ENCODE peak calls at places on chromosome 18, in four cellular contexts. One of them, this sample, is unnamed.

GRCh38 chr18:13423352-13423751 is 204.8 kb downstream of the LDLRAD4 start:
- DNase-seq in fibroblast of the aortic adventitia: no peak
- DNase-seq in GM23338: no peak
- DNase-seq in testis: no peak
- DNase-seq in this sample: no peak

GRCh38 chr18:76528477-76529432 is 33.7 kb upstream of the ZNF516 start:
- DNase-seq in fibroblast of the aortic adventitia: peak; percentile 35
- DNase-seq in testis: peak; percentile 85
- DNase-seq in GM23338: peak; percentile 48
- DNase-seq in this sample: no peak

GRCh38 chr18:79218605-79219195 is 149.5 kb downstream of the ATP9B start:
- DNase-seq in fibroblast of the aortic adventitia: peak; percentile 28
- DNase-seq in testis: no peak
- DNase-seq in GM23338: no peak
- DNase-seq in this sample: no peak

GRCh38 chr18:55106906-55107305 is 147.6 kb upstream of the CCDC68 start:
- DNase-seq in testis: peak; percentile 38
- DNase-seq in fibroblast of the aortic adventitia: no peak
- DNase-seq in GM23338: no peak
- DNase-seq in this sample: no peak

GRCh38 chr18:56747032-56747658 is 96.0 kb downstream of the WDR7 start:
- DNase-seq in GM23338: no peak
- DNase-seq in fibroblast of the aortic adventitia: no peak
- DNase-seq in testis: no peak
- DNase-seq in this sample: peak; percentile 27

GRCh38 chr18:61612517-61612916 is 279.3 kb downstream of the CDH20 start:
- DNase-seq in testis: no peak
- DNase-seq in fibroblast of the aortic adventitia: no peak
- DNase-seq in GM23338: no peak
- DNase-seq in this sample: no peak

GRCh38 chr18:73409242-73409641 is 541.5 kb upstream of the NETO1 start:
- DNase-seq in fibroblast of the aortic adventitia: peak; percentile 2
- DNase-seq in GM23338: no peak
- DNase-seq in testis: no peak
- DNase-seq in this sample: no peak

GRCh38 chr18:52408800-52409302 is 68.9 kb downstream of the DCC start:
- DNase-seq in fibroblast of the aortic adventitia: no peak
- DNase-seq in GM23338: no peak
- DNase-seq in testis: no peak
- DNase-seq in this sample: no peak

GRCh38 chr18:21439453-21439852 is 161.1 kb downstream of the ESCO1 start:
- DNase-seq in fibroblast of the aortic adventitia: peak; percentile 78
- DNase-seq in GM23338: no peak
- DNase-seq in testis: no peak
- DNase-seq in this sample: no peak

GRCh38 chr18:45839415-45840395 is 14.2 kb downstream of the SIGLEC15 start:
- DNase-seq in GM23338: peak; percentile 76
- DNase-seq in testis: peak; percentile 40
- DNase-seq in fibroblast of the aortic adventitia: peak; percentile 81
- DNase-seq in this sample: no peak

GRCh38 chr18:58208207-58208944 is 164.3 kb downstream of the NEDD4L start:
- DNase-seq in GM23338: no peak
- DNase-seq in testis: no peak
- DNase-seq in fibroblast of the aortic adventitia: no peak
- DNase-seq in this sample: no peak

GRCh38 chr18:52826994-52827393 is 487.0 kb downstream of the DCC start:
- DNase-seq in fibroblast of the aortic adventitia: no peak
- DNase-seq in testis: no peak
- DNase-seq in GM23338: peak; percentile 73
- DNase-seq in this sample: no peak

GRCh38 chr18:70333757-70334156 is 44.9 kb downstream of the SOCS6 start:
- DNase-seq in testis: peak; percentile 52
- DNase-seq in GM23338: no peak
- DNase-seq in fibroblast of the aortic adventitia: peak; percentile 99
- DNase-seq in this sample: no peak

GRCh38 chr18:12038082-12038660 is 55.5 kb upstream of the ANKRD62 start:
- DNase-seq in GM23338: peak; percentile 75
- DNase-seq in testis: no peak
- DNase-seq in fibroblast of the aortic adventitia: no peak
- DNase-seq in this sample: no peak

GRCh38 chr18:70491734-70492348 is 203.0 kb downstream of the SOCS6 start:
- DNase-seq in fibroblast of the aortic adventitia: peak; percentile 46
- DNase-seq in testis: peak; percentile 86
- DNase-seq in GM23338: peak; percentile 77
- DNase-seq in this sample: peak; percentile 52

GRCh38 chr18:39806519-39806918 is 2148.5 kb upstream of the PIK3C3 start:
- DNase-seq in GM23338: no peak
- DNase-seq in testis: no peak
- DNase-seq in fibroblast of the aortic adventitia: peak; percentile 12
- DNase-seq in this sample: no peak

GRCh38 chr18:32454667-32455066 is 16.0 kb downstream of the GAREM1 start:
- DNase-seq in testis: no peak
- DNase-seq in fibroblast of the aortic adventitia: peak; percentile 11
- DNase-seq in GM23338: no peak
- DNase-seq in this sample: no peak

GRCh38 chr18:49227456-49227855 is 233.0 kb downstream of the DYM start:
- DNase-seq in fibroblast of the aortic adventitia: peak; percentile 35
- DNase-seq in testis: no peak
- DNase-seq in GM23338: no peak
- DNase-seq in this sample: no peak

GRCh38 chr18:31983020-31983419 is 35.6 kb upstream of the RNF125 start:
- DNase-seq in GM23338: no peak
- DNase-seq in testis: no peak
- DNase-seq in fibroblast of the aortic adventitia: no peak
- DNase-seq in this sample: no peak

GRCh38 chr18:62948788-62949187 is 233.4 kb downstream of the PHLPP1 start:
- DNase-seq in GM23338: no peak
- DNase-seq in testis: no peak
- DNase-seq in fibroblast of the aortic adventitia: no peak
- DNase-seq in this sample: no peak

GRCh38 chr18:8450013-8450412 is 159.2 kb upstream of the RAB12 start:
- DNase-seq in GM23338: peak; percentile 86
- DNase-seq in fibroblast of the aortic adventitia: no peak
- DNase-seq in testis: no peak
- DNase-seq in this sample: no peak
- TF ChIP-seq CTCF in GM23338: peak; percentile 79
- TF ChIP-seq CTCF in fibroblast of the aortic adventitia: peak; percentile 40
- TF ChIP-seq CTCF in testis: peak; percentile 20
- TF ChIP-seq CTCF in this sample: no peak

DNA sequence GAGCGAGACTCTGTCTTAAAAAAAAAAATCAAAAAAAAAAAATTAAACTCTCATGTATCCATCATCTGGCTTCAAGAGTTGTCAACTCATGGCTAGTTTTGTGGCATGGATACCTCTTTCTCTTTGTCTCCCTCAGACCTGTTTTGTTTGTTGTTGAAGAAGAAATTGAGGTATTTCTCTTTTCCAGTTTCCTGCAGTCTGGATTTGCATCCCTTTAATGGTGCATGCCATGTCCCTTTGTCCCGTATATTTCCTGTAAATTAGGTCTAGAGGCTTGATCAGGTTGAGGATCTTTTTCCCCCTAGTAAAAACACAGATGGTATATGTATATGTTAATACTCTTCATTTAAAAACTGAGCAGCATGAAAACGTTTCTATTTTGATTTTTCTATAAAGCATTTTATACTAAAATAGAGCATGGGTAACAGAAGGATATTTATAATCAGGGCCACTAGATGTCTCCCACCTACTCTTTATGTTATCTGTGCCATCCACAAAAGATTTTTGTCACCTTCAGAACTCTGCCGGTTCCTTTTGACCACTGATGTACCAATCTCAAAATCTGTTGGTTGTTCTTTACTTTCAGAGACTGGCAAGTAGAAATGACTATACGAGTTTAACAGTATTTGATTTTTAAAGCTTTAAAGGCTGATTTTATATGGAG is 80.1 kb downstream of the GALNT1 start:
- DNase-seq in fibroblast of the aortic adventitia: peak; percentile 8
- DNase-seq in GM23338: peak; percentile 51
- DNase-seq in testis: no peak
- DNase-seq in this sample: no peak
- TF ChIP-seq CTCF in fibroblast of the aortic adventitia: peak; percentile 16
- TF ChIP-seq CTCF in GM23338: peak; percentile 33
- TF ChIP-seq CTCF in testis: no peak
- TF ChIP-seq CTCF in this sample: no peak

DNA sequence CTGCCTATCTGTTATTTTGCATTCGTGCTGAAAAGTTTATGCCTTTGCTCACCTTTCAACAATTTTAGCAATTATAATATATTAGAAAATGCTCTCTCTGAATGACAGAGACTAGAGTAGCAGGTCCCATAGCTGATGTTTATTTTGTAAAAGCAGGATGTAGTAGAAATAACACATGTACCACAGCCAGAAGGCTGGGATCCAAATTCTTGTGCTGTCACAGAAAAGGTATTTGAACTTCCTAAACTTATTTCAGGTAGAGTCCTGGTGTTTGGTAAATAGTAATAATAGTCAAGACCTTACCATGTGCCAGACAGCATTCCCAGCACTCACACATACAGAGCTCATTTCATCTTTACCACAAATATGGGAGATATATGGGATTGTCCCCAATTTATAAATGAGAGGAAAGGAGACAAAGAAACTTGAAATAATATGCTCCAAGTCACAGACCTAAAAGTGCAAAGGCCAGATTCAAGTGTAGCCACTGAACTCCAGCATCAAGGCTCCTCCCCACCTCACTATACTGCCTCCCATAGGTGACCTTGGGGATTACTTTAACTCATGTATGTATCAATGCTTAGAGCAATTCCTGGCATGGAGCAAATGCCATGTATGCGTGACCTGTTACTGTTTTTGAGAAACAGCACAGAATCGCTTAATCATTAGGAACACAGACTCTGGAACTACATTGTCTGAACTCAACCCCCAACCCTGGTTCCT is 284.7 kb upstream of the RAB12 start:
- DNase-seq in fibroblast of the aortic adventitia: no peak
- DNase-seq in testis: no peak
- DNase-seq in GM23338: peak; percentile 33
- DNase-seq in this sample: no peak
- TF ChIP-seq CTCF in fibroblast of the aortic adventitia: peak; percentile 4
- TF ChIP-seq CTCF in testis: no peak
- TF ChIP-seq CTCF in GM23338: peak; percentile 44
- TF ChIP-seq CTCF in this sample: no peak

GRCh38 chr18:44130365-44130942 is 550.2 kb upstream of the SETBP1 start:
- DNase-seq in GM23338: peak; percentile 81
- DNase-seq in testis: peak; percentile 55
- DNase-seq in fibroblast of the aortic adventitia: peak; percentile 50
- DNase-seq in this sample: peak; percentile 52
- TF ChIP-seq CTCF in GM23338: peak; percentile 88
- TF ChIP-seq CTCF in testis: peak; percentile 54
- TF ChIP-seq CTCF in fibroblast of the aortic adventitia: peak; percentile 67
- TF ChIP-seq CTCF in this sample: peak; percentile 57

DNA sequence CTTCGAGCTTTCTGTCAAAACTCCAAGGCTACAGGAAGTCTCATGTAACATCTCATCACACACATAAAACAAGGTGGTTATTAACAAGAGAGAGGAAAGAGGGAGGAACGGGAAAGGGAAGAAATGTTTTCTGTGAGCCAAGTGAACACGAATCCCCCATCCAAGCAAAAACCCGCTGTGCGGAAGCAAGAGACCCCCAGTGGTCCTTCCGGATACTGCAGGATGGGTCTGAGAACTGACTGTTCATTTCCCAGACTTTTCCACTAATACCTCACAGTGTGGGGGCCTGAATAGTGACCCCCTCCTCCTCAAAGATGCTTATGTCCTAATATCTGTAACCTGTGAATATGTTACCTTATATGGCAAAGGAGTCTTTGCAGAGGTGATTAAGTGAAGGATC is 19.0 kb upstream of the DIPK1C start:
- DNase-seq in GM23338: peak; percentile 74
- DNase-seq in testis: peak; percentile 67
- DNase-seq in fibroblast of the aortic adventitia: peak; percentile 19
- DNase-seq in this sample: no peak
- TF ChIP-seq CTCF in GM23338: peak; percentile 77
- TF ChIP-seq CTCF in testis: peak; percentile 61
- TF ChIP-seq CTCF in fibroblast of the aortic adventitia: peak; percentile 84
- TF ChIP-seq CTCF in this sample: no peak

GRCh38 chr18:47067648-47068047 is 32.2 kb upstream of the ELOA2 start:
- DNase-seq in testis: no peak
- DNase-seq in GM23338: no peak
- DNase-seq in fibroblast of the aortic adventitia: no peak
- DNase-seq in this sample: no peak
- TF ChIP-seq CTCF in testis: no peak
- TF ChIP-seq CTCF in GM23338: no peak
- TF ChIP-seq CTCF in fibroblast of the aortic adventitia: no peak
- TF ChIP-seq CTCF in this sample: no peak

GRCh38 chr18:36130883-36131653 is 1.4 kb downstream of the ELP2 start:
- DNase-seq in testis: no peak
- DNase-seq in fibroblast of the aortic adventitia: no peak
- DNase-seq in GM23338: peak; percentile 15
- DNase-seq in this sample: peak; percentile 24
- TF ChIP-seq CTCF in testis: no peak
- TF ChIP-seq CTCF in fibroblast of the aortic adventitia: no peak
- TF ChIP-seq CTCF in GM23338: no peak
- TF ChIP-seq CTCF in this sample: no peak